ENCODE peak calls at places on chromosomes 4 and X, in ten cellular contexts. One of them, this sample, is unnamed.

GRCh38 chr4:26557164-26557563 is 26.7 kb upstream of the TBC1D19 start:
- DNase-seq in ascending aorta: no peak
- DNase-seq in GM06990: no peak
- DNase-seq in NCI-H2081: peak; percentile 27
- DNase-seq in AG08396: peak; percentile 82
- DNase-seq in body of pancreas: no peak
- DNase-seq in activated T-cell treated with anti-CD3 and anti-CD28 coated beads, Interleukin-2, amount 50 U/mL, for 72 hours: no peak
- DNase-seq in stimulated activated CD4-positive, alpha-beta T cell treated with anti-CD3 and anti-CD28 coated beads, Interleukin-15, amount 100 ng/mL, for 24 hours: no peak
- DNase-seq in upper lobe of right lung: no peak
- DNase-seq in Right ventricle myocardium superior: no peak
- DNase-seq in this sample: no peak

GRCh38 chr4:46594658-46595057 is 204.7 kb upstream of the GABRA2 start:
- DNase-seq in ascending aorta: no peak
- DNase-seq in GM06990: no peak
- DNase-seq in NCI-H2081: no peak
- DNase-seq in AG08396: no peak
- DNase-seq in body of pancreas: no peak
- DNase-seq in activated T-cell treated with anti-CD3 and anti-CD28 coated beads, Interleukin-2, amount 50 U/mL, for 72 hours: no peak
- DNase-seq in stimulated activated CD4-positive, alpha-beta T cell treated with anti-CD3 and anti-CD28 coated beads, Interleukin-15, amount 100 ng/mL, for 24 hours: no peak
- DNase-seq in upper lobe of right lung: no peak
- DNase-seq in Right ventricle myocardium superior: no peak
- DNase-seq in this sample: no peak

GRCh38 chr4:67762091-67762490 is 7.9 kb upstream of the GNRHR start:
- DNase-seq in ascending aorta: no peak
- DNase-seq in GM06990: peak; percentile 6
- DNase-seq in NCI-H2081: no peak
- DNase-seq in AG08396: peak; percentile 19
- DNase-seq in body of pancreas: no peak
- DNase-seq in activated T-cell treated with anti-CD3 and anti-CD28 coated beads, Interleukin-2, amount 50 U/mL, for 72 hours: no peak
- DNase-seq in stimulated activated CD4-positive, alpha-beta T cell treated with anti-CD3 and anti-CD28 coated beads, Interleukin-15, amount 100 ng/mL, for 24 hours: no peak
- DNase-seq in upper lobe of right lung: no peak
- DNase-seq in Right ventricle myocardium superior: no peak
- DNase-seq in this sample: no peak

GRCh38 chrX:143757375-143757774 is 36.8 kb upstream of the SPANXN2 start:
- DNase-seq in ascending aorta: no peak
- DNase-seq in GM06990: no peak
- DNase-seq in NCI-H2081: no peak
- DNase-seq in AG08396: no peak
- DNase-seq in body of pancreas: no peak
- DNase-seq in activated T-cell treated with anti-CD3 and anti-CD28 coated beads, Interleukin-2, amount 50 U/mL, for 72 hours: no peak
- DNase-seq in stimulated activated CD4-positive, alpha-beta T cell treated with anti-CD3 and anti-CD28 coated beads, Interleukin-15, amount 100 ng/mL, for 24 hours: no peak
- DNase-seq in upper lobe of right lung: no peak
- DNase-seq in Right ventricle myocardium superior: no peak
- DNase-seq in this sample: no peak

GRCh38 chr4:48899432-48899749 is 7.2 kb downstream of the OCIAD2 start:
- DNase-seq in ascending aorta: no peak
- DNase-seq in GM06990: no peak
- DNase-seq in NCI-H2081: no peak
- DNase-seq in AG08396: no peak
- DNase-seq in body of pancreas: no peak
- DNase-seq in activated T-cell treated with anti-CD3 and anti-CD28 coated beads, Interleukin-2, amount 50 U/mL, for 72 hours: no peak
- DNase-seq in stimulated activated CD4-positive, alpha-beta T cell treated with anti-CD3 and anti-CD28 coated beads, Interleukin-15, amount 100 ng/mL, for 24 hours: no peak
- DNase-seq in upper lobe of right lung: no peak
- DNase-seq in Right ventricle myocardium superior: no peak
- DNase-seq in this sample: no peak

GRCh38 chr4:14111730-14112171 is 484.2 kb upstream of the BOD1L1 start:
- DNase-seq in ascending aorta: no peak
- DNase-seq in GM06990: no peak
- DNase-seq in NCI-H2081: no peak
- DNase-seq in AG08396: no peak
- DNase-seq in body of pancreas: no peak
- DNase-seq in activated T-cell treated with anti-CD3 and anti-CD28 coated beads, Interleukin-2, amount 50 U/mL, for 72 hours: no peak
- DNase-seq in stimulated activated CD4-positive, alpha-beta T cell treated with anti-CD3 and anti-CD28 coated beads, Interleukin-15, amount 100 ng/mL, for 24 hours: no peak
- DNase-seq in upper lobe of right lung: no peak
- DNase-seq in Right ventricle myocardium superior: no peak
- DNase-seq in this sample: no peak

GRCh38 chr4:85474818-85475630 is at the start of gene ARHGAP24:
- DNase-seq in ascending aorta: peak; percentile 84
- DNase-seq in GM06990: peak; percentile 80
- DNase-seq in NCI-H2081: peak; percentile 67
- DNase-seq in AG08396: peak; percentile 83
- DNase-seq in body of pancreas: peak; percentile 92
- DNase-seq in activated T-cell treated with anti-CD3 and anti-CD28 coated beads, Interleukin-2, amount 50 U/mL, for 72 hours: peak; percentile 13
- DNase-seq in stimulated activated CD4-positive, alpha-beta T cell treated with anti-CD3 and anti-CD28 coated beads, Interleukin-15, amount 100 ng/mL, for 24 hours: peak; percentile 34
- DNase-seq in upper lobe of right lung: peak; percentile 91
- DNase-seq in Right ventricle myocardium superior: peak; percentile 93
- DNase-seq in this sample: peak; percentile 92

GRCh38 chr4:163681208-163681821 is 186.8 kb downstream of the TMA16 start:
- DNase-seq in ascending aorta: no peak
- DNase-seq in GM06990: no peak
- DNase-seq in NCI-H2081: peak; percentile 42
- DNase-seq in AG08396: no peak
- DNase-seq in body of pancreas: no peak
- DNase-seq in activated T-cell treated with anti-CD3 and anti-CD28 coated beads, Interleukin-2, amount 50 U/mL, for 72 hours: peak; percentile 60
- DNase-seq in stimulated activated CD4-positive, alpha-beta T cell treated with anti-CD3 and anti-CD28 coated beads, Interleukin-15, amount 100 ng/mL, for 24 hours: peak; percentile 24
- DNase-seq in upper lobe of right lung: no peak
- DNase-seq in Right ventricle myocardium superior: no peak
- DNase-seq in this sample: no peak

GRCh38 chr4:89800527-89801103 is 36.3 kb downstream of the SNCA start:
- DNase-seq in ascending aorta: no peak
- DNase-seq in GM06990: no peak
- DNase-seq in NCI-H2081: no peak
- DNase-seq in AG08396: no peak
- DNase-seq in body of pancreas: no peak
- DNase-seq in activated T-cell treated with anti-CD3 and anti-CD28 coated beads, Interleukin-2, amount 50 U/mL, for 72 hours: no peak
- DNase-seq in stimulated activated CD4-positive, alpha-beta T cell treated with anti-CD3 and anti-CD28 coated beads, Interleukin-15, amount 100 ng/mL, for 24 hours: no peak
- DNase-seq in upper lobe of right lung: no peak
- DNase-seq in Right ventricle myocardium superior: no peak
- DNase-seq in this sample: no peak

GRCh38 chrX:47704736-47705135 is 45.8 kb upstream of the UXT start:
- DNase-seq in ascending aorta: no peak
- DNase-seq in GM06990: no peak
- DNase-seq in NCI-H2081: no peak
- DNase-seq in AG08396: no peak
- DNase-seq in body of pancreas: no peak
- DNase-seq in activated T-cell treated with anti-CD3 and anti-CD28 coated beads, Interleukin-2, amount 50 U/mL, for 72 hours: no peak
- DNase-seq in stimulated activated CD4-positive, alpha-beta T cell treated with anti-CD3 and anti-CD28 coated beads, Interleukin-15, amount 100 ng/mL, for 24 hours: no peak
- DNase-seq in upper lobe of right lung: no peak
- DNase-seq in Right ventricle myocardium superior: no peak
- DNase-seq in this sample: no peak

This sample was measured in suprapubic skin.